ENCODE peak calls at places on chromosomes 16 and 17, in nine cellular contexts. G is transverse colon, V is breast epithelium, K is endothelial cell, F is omental fat pad, T is progenitor cell of endocrine pancreas, E is GM13977, J is WERI-Rb-1, W is OCI-LY7. N is an unnamed sample.

GRCh38 chr16:74216319-74216718 is 80.3 kb upstream of the PSMD7 start:
- DNase-seq in V (no peak), K (no peak), W (no peak), G (no peak), E (no peak), F (no peak), T (no peak), J (no peak), N (no peak)

GRCh38 chr17:4345569-4345968 is 20.9 kb downstream of the UBE2G1 start:
- DNase-seq in W (no peak), F (no peak), G (no peak), J (no peak), K (no peak), T (no peak), V (no peak), E (no peak), N (no peak)

GRCh38 chr17:65345261-65346060 is 208.3 kb downstream of the RGS9 start:
- DNase-seq in J (no peak), F (no peak), G (no peak), W (no peak), E (no peak), K (no peak), V (no peak), T (no peak), N (peak)

GRCh38 chr16:47815655-47816054 is 340.1 kb downstream of the ABCC12 start:
- DNase-seq in G (no peak), E (no peak), T (no peak), F (no peak), J (no peak), V (no peak), W (no peak), K (no peak), N (no peak)

GRCh38 chr16:86117235-86117634 is 218.3 kb downstream of the IRF8 start:
- DNase-seq in F (no peak), G (no peak), W (no peak), J (no peak), K (no peak), E (no peak), T (no peak), V (no peak), N (no peak)

GRCh38 chr17:55448681-55449080 is 27.0 kb upstream of the MMD start:
- DNase-seq in K (no peak), V (no peak), F (no peak), G (no peak), J (no peak), W (no peak), E (no peak), T (no peak), N (no peak)

GRCh38 chr16:56977256-56977655 is 12.1 kb upstream of the NLRC5 start:
- DNase-seq in K (no peak), T (no peak), F (no peak), J (no peak), G (no peak), W (no peak), V (no peak), E (no peak), N (no peak)

GRCh38 chr16:29994613-29995329 is 646 bp downstream of the HIRIP3 start:
- DNase-seq in E (peak), J (peak), W (no peak), V (no peak), G (peak), K (no peak), T (no peak), F (no peak), N (peak)

GRCh38 chr16:35365675-35366074 is 1906.3 kb downstream of the TP53TG3F start:
- DNase-seq in G (no peak), V (no peak), W (no peak), K (no peak), F (no peak), J (no peak), E (no peak), T (no peak), N (no peak)

GRCh38 chr17:64500923-64501765 is 4.3 kb upstream of the POLG2 start:
- DNase-seq in F (no peak), E (no peak), K (no peak), W (no peak), J (no peak), G (no peak), T (no peak), V (no peak), N (no peak)

GRCh38 chr16:87701505-87701921 is 64.3 kb downstream of the KLHDC4 start:
- DNase-seq in W (peak), G (no peak), V (no peak), J (no peak), K (no peak), F (no peak), T (no peak), E (no peak), N (no peak)

GRCh38 chr17:32264140-32264799 is 1.4 kb upstream of the RHBDL3 start:
- DNase-seq in W (no peak), J (peak), F (no peak), V (no peak), E (no peak), T (no peak), G (no peak), K (no peak), N (no peak)

GRCh38 chr17:6491071-6491700 is 46.9 kb downstream of the PIMREG start:
- DNase-seq in K (no peak), F (no peak), W (no peak), E (no peak), G (peak), T (no peak), V (no peak), J (no peak), N (no peak)

GRCh38 chr16:29727452-29727851 is 18.3 kb downstream of the C16orf54 start:
- DNase-seq in G (no peak), E (no peak), F (no peak), K (no peak), J (no peak), V (no peak), W (no peak), T (no peak), N (no peak)

GRCh38 chr16:11104168-11105037 is 151.6 kb downstream of the SOCS1 start:
- DNase-seq in T (no peak), J (no peak), V (no peak), W (no peak), F (no peak), G (no peak), E (no peak), K (no peak), N (no peak)

GRCh38 chr17:81891303-81891552 is 158 bp downstream of the ALYREF start:
- DNase-seq in T (no peak), V (no peak), J (no peak), K (no peak), E (no peak), F (no peak), W (no peak), G (no peak), N (no peak)

GRCh38 chr17:60910415-60910814 is 232.8 kb downstream of the BCAS3 start:
- DNase-seq in W (no peak), G (no peak), E (no peak), V (no peak), K (no peak), F (no peak), T (no peak), J (no peak), N (no peak)

GRCh38 chr17:55348749-55349354 is 72.8 kb downstream of the MMD start:
- DNase-seq in W (peak), E (peak), J (peak), F (no peak), V (no peak), T (peak), G (peak), K (peak), N (peak)

GRCh38 chr16:27985981-27986380 is 77.5 kb downstream of the GSG1L start:
- DNase-seq in E (no peak), W (no peak), K (no peak), T (no peak), F (no peak), V (no peak), J (no peak), G (no peak), N (no peak)

GRCh38 chr17:48618366-48618896 is 3.3 kb upstream of the HOXB8 start:
- DNase-seq in K (peak), V (peak), J (peak), W (peak), E (peak), G (peak), T (peak), F (peak), N (peak)

DNA sequence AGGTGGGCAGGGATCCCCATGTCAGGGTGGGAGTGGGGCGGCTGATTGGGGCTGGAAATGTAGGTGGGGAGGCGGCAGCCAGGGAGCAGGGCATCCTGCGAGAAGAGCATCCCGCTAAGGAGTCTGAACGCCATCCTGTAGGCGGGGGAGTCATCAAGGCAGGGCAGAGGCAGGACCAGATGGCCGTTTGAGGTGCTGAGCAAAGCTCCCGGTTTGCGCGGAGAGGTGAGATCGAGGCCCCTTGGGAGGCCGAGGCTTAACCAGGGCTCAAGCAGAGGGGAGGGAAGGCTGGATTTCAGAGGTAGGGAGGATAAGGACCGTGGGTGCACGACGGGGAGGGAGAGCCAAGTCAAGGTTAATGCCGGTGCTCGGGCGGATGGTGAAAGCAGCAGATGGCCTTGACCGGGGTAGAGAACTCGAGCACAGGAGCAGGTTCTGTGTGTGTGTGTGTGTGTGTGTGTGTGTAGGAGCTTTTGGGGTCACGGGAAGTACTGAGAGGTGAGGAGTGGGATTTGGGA is 472 bp upstream of the NME2 start:
- DNase-seq in J (peak), V (no peak), W (no peak), G (peak), K (peak), F (no peak), E (no peak), T (peak), N (peak)
- TF ChIP-seq CTCF in J (no peak), V (no peak), W (no peak), G (no peak), K (no peak), F (no peak), E (no peak), T (no peak), N (no peak)

GRCh38 chr17:29682987-29683386 is 60.3 kb upstream of the CORO6 start:
- DNase-seq in W (no peak), E (no peak), K (peak), V (no peak), T (no peak), F (no peak), J (peak), G (no peak), N (no peak)

GRCh38 chr17:29686998-29687397 is 64.3 kb upstream of the CORO6 start:
- DNase-seq in E (no peak), J (no peak), V (no peak), F (no peak), T (no peak), G (no peak), W (no peak), K (no peak), N (no peak)

GRCh38 chr17:29677139-29677834 is 54.6 kb upstream of the CORO6 start:
- DNase-seq in V (no peak), T (no peak), G (no peak), K (no peak), J (no peak), F (no peak), E (no peak), W (no peak), N (no peak)

GRCh38 chr17:29683481-29683880 is 60.8 kb upstream of the CORO6 start:
- DNase-seq in G (no peak), F (no peak), T (no peak), J (no peak), W (no peak), K (peak), E (no peak), V (no peak), N (no peak)

DNA sequence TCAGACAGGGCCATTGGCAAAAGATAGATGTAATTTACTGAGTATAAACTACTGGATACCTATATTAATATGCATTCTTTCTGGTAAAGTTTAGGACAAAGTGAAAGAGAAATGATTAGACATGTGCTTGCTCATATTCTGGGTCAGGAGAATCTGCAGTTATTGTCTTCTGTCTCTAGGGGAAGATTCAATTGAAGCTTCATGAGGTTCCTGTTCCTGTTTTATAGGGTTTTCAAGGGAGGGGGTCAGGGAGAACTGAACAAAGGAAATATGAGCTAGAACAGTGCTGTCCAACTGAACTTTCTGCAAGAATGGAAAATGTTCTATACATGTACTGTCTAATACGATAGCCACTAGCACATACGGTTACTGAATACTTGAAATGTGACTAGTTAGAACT is 59.3 kb upstream of the CORO6 start:
- DNase-seq in J (no peak), E (no peak), K (no peak), W (peak), V (no peak), T (no peak), F (no peak), G (no peak), N (no peak)
- TF ChIP-seq CTCF in J (no peak), E (no peak), K (no peak), W (peak), V (no peak), T (no peak), F (no peak), G (no peak), N (no peak)

GRCh38 chr17:8443756-8444155 is 8.1 kb downstream of the NDEL1 start:
- DNase-seq in V (no peak), W (no peak), F (no peak), K (no peak), E (no peak), J (no peak), T (no peak), G (no peak), N (no peak)

GRCh38 chr17:8442310-8442709 is 6.6 kb downstream of the NDEL1 start:
- DNase-seq in F (no peak), G (no peak), V (no peak), T (no peak), K (no peak), E (no peak), W (no peak), J (no peak), N (no peak)

GRCh38 chr17:8439681-8440080 is 4.0 kb downstream of the NDEL1 start:
- DNase-seq in E (no peak), G (no peak), J (no peak), T (no peak), K (no peak), V (no peak), F (no peak), W (no peak), N (no peak)

GRCh38 chr17:8444506-8444905 is 8.8 kb downstream of the NDEL1 start:
- DNase-seq in F (no peak), W (no peak), J (no peak), K (no peak), V (no peak), G (no peak), T (no peak), E (no peak), N (no peak)

GRCh38 chr17:8441690-8442089 is 6.0 kb downstream of the NDEL1 start:
- DNase-seq in E (no peak), T (no peak), V (no peak), W (no peak), J (no peak), K (no peak), G (no peak), F (no peak), N (no peak)
- TF ChIP-seq CTCF in E (no peak), T (no peak), V (no peak), W (no peak), J (no peak), K (no peak), G (no peak), F (no peak), N (no peak)

DNA sequence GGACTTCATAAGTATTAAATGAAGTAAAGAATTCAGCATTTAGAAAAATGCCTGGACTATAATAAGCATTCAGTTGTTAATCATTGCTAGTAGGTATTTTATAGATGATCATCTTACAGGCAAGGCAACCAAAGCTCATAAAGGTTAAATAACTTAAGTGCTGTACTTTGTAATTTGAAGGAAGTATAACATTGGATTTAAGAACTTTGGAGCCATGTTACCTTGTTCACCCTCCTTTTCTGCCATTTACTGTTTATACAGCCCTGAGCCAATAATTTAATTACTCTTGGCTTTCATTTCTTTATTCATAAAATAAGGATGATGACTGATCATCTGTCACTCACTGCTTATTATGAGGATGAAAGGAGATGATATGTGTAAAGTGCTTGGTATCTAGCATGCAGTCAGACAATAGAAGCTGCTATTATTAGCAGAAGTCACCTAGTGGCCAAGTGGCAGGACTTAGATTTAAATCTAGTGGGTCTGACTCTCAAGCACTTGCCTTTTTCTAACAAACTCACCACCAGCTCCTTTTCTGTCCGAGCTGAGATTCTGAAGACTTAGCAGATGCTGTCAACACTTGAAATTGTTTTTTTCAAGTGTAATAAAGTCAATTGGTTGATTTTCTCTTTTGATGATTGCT is 18.2 kb upstream of the DDX52 start:
- DNase-seq in E (no peak), J (no peak), G (no peak), K (no peak), T (no peak), W (no peak), F (no peak), V (no peak), N (no peak)
- TF ChIP-seq CTCF in E (no peak), J (peak), G (peak), K (no peak), T (peak), W (no peak), F (no peak), V (no peak), N (no peak)

DNA sequence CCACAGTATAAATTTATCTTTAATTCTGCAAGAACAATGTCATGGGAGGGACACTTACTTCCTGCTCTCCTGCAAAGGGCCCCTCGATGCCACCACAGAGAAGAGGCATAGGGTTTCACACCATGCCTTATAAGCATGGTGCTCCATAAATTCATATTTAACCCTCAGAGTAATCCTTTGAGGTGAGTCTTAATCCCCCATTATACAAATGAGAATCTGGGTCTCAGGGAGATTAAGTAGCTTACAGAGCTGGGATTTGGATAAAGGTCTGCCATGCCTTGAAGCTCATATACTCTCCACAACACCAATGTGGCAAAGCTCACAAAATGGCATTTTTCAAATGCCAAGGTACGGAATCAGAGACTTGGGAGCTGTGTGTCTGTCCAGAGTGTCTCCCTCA is 268.5 kb upstream of the CCL2 start:
- DNase-seq in J (peak), W (no peak), F (no peak), V (no peak), K (no peak), T (no peak), E (no peak), G (no peak), N (no peak)
- TF ChIP-seq CTCF in J (no peak), W (no peak), F (no peak), V (no peak), K (no peak), T (no peak), E (no peak), G (no peak), N (no peak)

DNA sequence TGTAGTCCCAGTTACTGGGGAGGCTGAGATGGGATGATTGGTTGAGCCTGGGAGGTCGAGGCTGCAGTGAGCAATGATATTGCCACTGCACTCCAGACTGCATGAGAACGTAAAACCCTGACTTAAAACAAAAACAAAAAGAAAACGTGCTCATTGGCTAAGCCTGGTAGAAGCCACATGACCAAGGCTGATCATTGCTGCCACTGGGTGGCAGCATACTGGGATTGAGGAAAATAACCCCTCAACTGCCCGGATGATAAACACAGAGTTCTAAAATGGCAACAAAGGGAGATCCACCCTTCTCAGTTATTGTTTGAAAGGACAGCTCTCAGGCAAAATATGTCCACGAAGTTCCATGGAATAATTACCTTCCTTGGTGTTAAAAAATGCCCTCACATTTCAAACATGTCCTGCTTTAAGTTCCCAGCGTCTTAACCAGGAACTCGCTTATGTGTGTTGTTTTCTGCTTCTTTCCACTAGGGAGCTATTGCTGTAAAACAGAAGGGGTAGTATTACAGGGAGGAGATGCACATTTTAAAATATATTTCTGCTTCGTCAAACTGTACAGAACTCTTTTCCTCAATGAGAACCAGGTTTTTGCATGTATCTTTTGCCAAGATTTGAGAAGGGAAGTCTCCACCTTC is 675.3 kb downstream of the MAF start:
- DNase-seq in G (peak), F (no peak), J (peak), V (no peak), W (peak), T (no peak), E (no peak), K (peak), N (peak)
- TF ChIP-seq CTCF in G (peak), F (no peak), J (peak), V (no peak), W (peak), T (peak), E (peak), K (peak), N (peak)

GRCh38 chr17:14060706-14061105 is 8.6 kb upstream of the COX10 start:
- DNase-seq in G (no peak), W (no peak), E (no peak), T (no peak), K (no peak), F (no peak), J (no peak), V (no peak), N (no peak)

GRCh38 chr17:14057591-14057990 is 11.7 kb upstream of the COX10 start:
- DNase-seq in V (no peak), W (no peak), K (no peak), G (no peak), J (no peak), E (no peak), T (no peak), F (no peak), N (no peak)

GRCh38 chr17:14067347-14067746 is 2.0 kb upstream of the COX10 start:
- DNase-seq in F (no peak), T (no peak), J (no peak), K (no peak), W (no peak), G (no peak), V (no peak), E (no peak), N (no peak)

GRCh38 chr17:14058051-14058450 is 11.3 kb upstream of the COX10 start:
- DNase-seq in V (no peak), T (no peak), E (no peak), W (no peak), G (no peak), K (no peak), J (no peak), F (no peak), N (no peak)

GRCh38 chr17:14061666-14062560 is 7.4 kb upstream of the COX10 start:
- DNase-seq in W (no peak), K (no peak), G (no peak), J (no peak), E (no peak), F (no peak), T (no peak), V (no peak), N (no peak)
- TF ChIP-seq CTCF in W (no peak), K (no peak), G (no peak), J (no peak), E (no peak), F (no peak), T (no peak), V (no peak), N (no peak)